ENCODE peak calls at places on chromosomes 5 and 9, in eight cellular contexts. S is upper lobe of right lung, Z is A549, D is endothelial cell, A is Calu3, N is neural crest cell, J is HCT116, X is nephron progenitor cell. U is an unnamed sample.

GRCh38 chr5:95900383-95900958 is 61.2 kb downstream of the ELL2 start:
- DNase-seq in S (no peak), Z (no peak), D (no peak), A (no peak), N (no peak), J (no peak), X (no peak), U (no peak)

GRCh38 chr5:169970911-169971436 is 9.3 kb downstream of the INSYN2B start:
- DNase-seq in S (no peak), Z (peak; percentile 78), D (peak; percentile 57), A (peak; percentile 29), N (no peak), J (no peak), X (no peak), U (no peak)

GRCh38 chr9:131432597-131433301 is 38.9 kb downstream of the PRRC2B start:
- DNase-seq in S (peak; percentile 39), Z (no peak), D (no peak), A (no peak), N (no peak), J (no peak), X (no peak), U (no peak)

GRCh38 chr5:34577267-34577666 is 78.9 kb upstream of the RAI14 start:
- DNase-seq in S (no peak), Z (no peak), D (no peak), A (no peak), N (no peak), J (no peak), X (no peak), U (no peak)

GRCh38 chr5:78705826-78706225 is 57.3 kb upstream of the LHFPL2 start:
- DNase-seq in S (no peak), Z (no peak), D (no peak), A (no peak), N (no peak), J (no peak), X (no peak), U (no peak)

GRCh38 chr9:138076650-138077009 is 199.0 kb downstream of the CACNA1B start:
- DNase-seq in S (no peak), Z (no peak), D (no peak), A (no peak), N (no peak), J (no peak), X (no peak), U (no peak)

GRCh38 chr5:124349931-124350330 is 396.5 kb downstream of the ZNF608 start:
- DNase-seq in S (no peak), Z (no peak), D (no peak), A (no peak), N (no peak), J (no peak), X (no peak), U (no peak)

GRCh38 chr9:14760060-14760459 is 37.5 kb upstream of the CER1 start:
- DNase-seq in S (no peak), Z (no peak), D (no peak), A (no peak), N (no peak), J (no peak), X (no peak), U (no peak)

GRCh38 chr5:154242964-154243376 is 52.4 kb downstream of the GALNT10 start:
- DNase-seq in S (no peak), Z (no peak), D (no peak), A (no peak), N (no peak), J (no peak), X (no peak), U (no peak)

GRCh38 chr5:24621809-24622208 is 23.0 kb downstream of the CDH10 start:
- DNase-seq in S (no peak), Z (no peak), D (no peak), A (no peak), N (no peak), J (no peak), X (no peak), U (no peak)

DNA sequence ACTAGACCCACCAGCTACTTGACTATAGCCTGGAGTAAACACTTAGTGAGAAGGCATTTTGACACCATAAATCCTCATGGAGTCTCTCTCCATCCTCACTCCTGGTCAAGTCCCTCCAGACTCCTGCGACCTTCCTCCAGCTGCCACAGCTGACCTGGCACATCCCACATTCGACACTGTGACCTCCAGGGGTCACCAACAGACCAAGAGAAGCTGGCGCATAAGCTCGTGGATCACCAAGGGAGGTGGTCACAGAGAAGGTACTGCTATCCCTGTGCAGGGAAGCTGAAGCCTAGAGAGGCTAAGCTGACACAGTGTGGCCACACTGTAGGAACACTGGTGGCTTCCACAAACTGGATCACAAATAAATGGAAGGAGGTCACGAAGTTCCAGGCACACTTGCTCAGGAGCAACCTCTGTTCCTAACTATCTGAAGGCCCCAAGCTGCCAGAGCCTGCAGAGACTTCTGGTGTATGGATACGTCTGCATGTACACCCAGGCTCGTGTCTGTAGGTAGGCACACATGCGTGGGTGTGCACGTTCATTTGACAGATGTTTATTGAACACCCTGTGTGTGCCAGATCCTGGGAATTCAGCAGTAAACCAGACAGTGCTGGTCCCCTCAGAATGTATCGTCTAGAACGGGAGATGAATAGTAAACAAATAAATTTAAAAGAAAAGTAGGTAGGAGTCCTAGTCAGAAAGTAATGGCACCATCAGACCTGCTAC is 104.4 kb downstream of the C5orf15 start:
- DNase-seq in S (peak; percentile 23), Z (no peak), D (no peak), A (no peak), N (no peak), J (no peak), X (no peak), U (no peak)
- TF ChIP-seq CTCF in S (no peak), Z (no peak), D (no peak), A (no peak), N (no peak), J (no peak), X (no peak), U (no peak)

DNA sequence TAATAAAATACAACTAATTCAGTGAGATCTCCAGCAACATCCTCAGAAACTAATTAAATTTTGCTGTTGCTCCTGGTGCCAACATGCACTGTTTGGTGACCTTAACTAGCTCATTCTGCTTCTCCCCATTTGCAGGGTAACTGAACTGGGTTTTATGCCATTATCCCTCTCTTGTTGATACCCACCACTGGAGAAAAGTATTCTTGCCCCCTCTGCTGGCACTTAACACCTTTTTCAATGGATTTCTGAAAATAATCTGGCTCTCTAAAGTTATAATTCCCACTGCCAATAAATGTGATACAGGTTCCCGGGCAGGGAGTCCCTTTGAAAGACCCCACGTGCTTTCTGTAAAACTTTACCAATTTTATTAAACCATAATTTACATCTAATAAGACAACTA is 394.3 kb downstream of the OSTF1 start:
- DNase-seq in S (no peak), Z (no peak), D (no peak), A (no peak), N (no peak), J (no peak), X (no peak), U (no peak)
- TF ChIP-seq CTCF in S (no peak), Z (no peak), D (no peak), A (no peak), N (no peak), J (no peak), X (no peak), U (no peak)

DNA sequence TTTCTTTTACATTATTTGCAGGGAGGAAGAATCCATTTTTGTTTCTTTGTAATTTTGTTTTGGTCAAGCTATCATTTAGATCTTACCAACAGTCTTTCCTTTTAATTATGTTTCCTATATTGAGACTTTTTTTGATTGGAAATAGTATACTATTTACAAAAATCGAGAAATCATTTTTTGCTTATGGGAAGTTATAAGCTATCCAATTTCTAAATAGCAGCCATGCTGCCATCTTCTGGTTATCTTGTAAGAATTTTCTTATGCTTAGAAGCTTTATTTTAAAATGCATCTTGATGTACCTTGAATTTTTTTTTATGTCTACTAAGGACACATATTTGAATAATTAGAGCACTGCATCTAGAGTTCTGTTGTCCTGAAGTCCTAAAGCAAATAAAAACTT is 821.2 kb downstream of the PTPRD start:
- DNase-seq in S (no peak), Z (peak; percentile 11), D (no peak), A (no peak), N (no peak), J (no peak), X (no peak), U (no peak)
- TF ChIP-seq CTCF in S (peak; percentile 18), Z (no peak), D (no peak), A (no peak), N (peak; percentile 59), J (no peak), X (no peak), U (no peak)

GRCh38 chr5:318341-318897 is 3.1 kb upstream of the AHRR start:
- DNase-seq in S (peak; percentile 55), Z (peak; percentile 58), D (no peak), A (no peak), N (no peak), J (peak; percentile 48), X (no peak), U (no peak)

GRCh38 chr5:316210-317085 is 5.1 kb upstream of the AHRR start:
- DNase-seq in S (peak; percentile 52), Z (no peak), D (no peak), A (no peak), N (no peak), J (no peak), X (no peak), U (no peak)

GRCh38 chr5:318931-319601 is 2.4 kb upstream of the AHRR start:
- DNase-seq in S (peak; percentile 52), Z (no peak), D (no peak), A (no peak), N (no peak), J (no peak), X (no peak), U (no peak)

GRCh38 chr5:315488-316209 is 5.9 kb upstream of the AHRR start:
- DNase-seq in S (peak; percentile 55), Z (no peak), D (no peak), A (no peak), N (no peak), J (no peak), X (no peak), U (no peak)

DNA sequence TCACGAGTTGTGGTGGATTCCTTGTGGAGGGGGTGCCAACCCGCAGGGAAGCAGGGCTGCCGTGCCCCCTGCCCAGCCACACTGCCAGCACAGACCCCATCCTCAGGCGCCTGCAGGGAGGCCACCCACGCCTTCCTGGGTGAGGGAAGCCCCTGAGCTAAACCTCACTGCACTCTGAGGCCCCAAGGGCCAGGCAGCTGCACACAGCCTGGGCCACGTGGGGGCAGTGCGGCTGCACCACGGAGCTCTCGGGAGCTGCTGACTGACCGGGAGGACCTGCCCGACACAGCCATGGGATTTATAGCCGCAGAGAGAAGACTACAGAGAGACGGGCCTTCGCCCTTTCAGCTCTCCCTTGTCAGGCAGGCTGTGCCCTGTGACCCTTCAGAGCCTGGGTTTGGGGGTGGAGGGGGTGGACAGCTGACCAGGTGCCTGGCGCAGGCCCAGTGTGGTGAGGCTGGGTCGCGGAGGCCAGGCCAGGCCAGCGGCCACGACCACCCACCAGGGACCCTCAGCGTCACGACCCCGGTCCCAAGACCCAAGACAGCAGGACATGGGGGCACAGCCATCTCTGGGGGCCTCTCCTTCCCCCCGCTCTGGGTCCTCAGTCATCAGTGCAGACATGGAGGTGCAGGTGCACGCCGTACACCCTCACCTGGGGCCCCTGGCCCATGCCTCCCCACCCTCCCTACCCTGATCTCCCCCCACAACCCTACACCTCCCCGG is 4.3 kb upstream of the AHRR start:
- DNase-seq in S (peak; percentile 67), Z (peak; percentile 88), D (peak; percentile 79), A (peak; percentile 79), N (peak; percentile 73), J (peak; percentile 52), X (peak; percentile 80), U (peak; percentile 57)
- TF ChIP-seq CTCF in S (peak; percentile 44), Z (peak; percentile 69), D (no peak), A (no peak), N (peak; percentile 78), J (peak; percentile 91), X (peak; percentile 75), U (no peak)